ENCODE peak calls at places on chromosome 19, in six cellular contexts. C is kidney, A is left lung, J is ascending aorta, B is fibroblast of lung, O is transverse colon. R is an unnamed sample.

GRCh38 chr19:44212865-44213346 is 574 bp downstream of the ZNF227 start:
- DNase-seq in C (no peak), A (no peak), J (no peak), B (peak; percentile 35), O (no peak), R (no peak)

GRCh38 chr19:36092566-36092965 is 18.4 kb upstream of the OVOL3 start:
- DNase-seq in C (no peak), A (no peak), J (no peak), B (no peak), O (no peak), R (no peak)

GRCh38 chr19:17281391-17282304 is at the start of gene ANKLE1:
- DNase-seq in C (peak; percentile 80), A (peak; percentile 86), J (no peak), B (no peak), O (peak; percentile 27), R (no peak)

GRCh38 chr19:29308977-29309520 is 96.1 kb upstream of the UQCRFS1 start:
- DNase-seq in C (no peak), A (no peak), J (no peak), B (no peak), O (no peak), R (no peak)

GRCh38 chr19:35742121-35742724 is at the start of gene IGFLR1:
- DNase-seq in C (no peak), A (peak; percentile 82), J (no peak), B (no peak), O (peak; percentile 67), R (no peak)

GRCh38 chr19:45216677-45217076 is 28.5 kb downstream of the EXOC3L2 start:
- DNase-seq in C (no peak), A (no peak), J (no peak), B (no peak), O (no peak), R (no peak)

GRCh38 chr19:13795595-13796300 is 505 bp downstream of the ZSWIM4 start:
- DNase-seq in C (no peak), A (no peak), J (no peak), B (no peak), O (no peak), R (no peak)

GRCh38 chr19:28424041-28424440 is 788.9 kb downstream of the UQCRFS1 start:
- DNase-seq in C (no peak), A (no peak), J (no peak), B (no peak), O (no peak), R (no peak)

GRCh38 chr19:5561559-5561958 is 6.2 kb downstream of the TINCR start:
- DNase-seq in C (no peak), A (no peak), J (no peak), B (no peak), O (no peak), R (no peak)

GRCh38 chr19:8340341-8341096 is 2.5 kb downstream of the KANK3 start:
- DNase-seq in C (peak; percentile 88), A (no peak), J (no peak), B (peak; percentile 91), O (peak; percentile 30), R (no peak)
- TF ChIP-seq CTCF in C (no peak), A (no peak), J (no peak), B (peak; percentile 6), O (no peak), R (no peak)

GRCh38 chr19:39133431-39134270 is 8.1 kb downstream of the PAK4 start:
- DNase-seq in C (no peak), A (peak; percentile 83), J (no peak), B (no peak), O (peak; percentile 52), R (peak; percentile 64)
- H3K4me1 ChIP-seq in C (peaks cover 25% of the 10 kb centered on the region), A (peaks cover 23% of the 10 kb centered on the region), J (peaks cover 15% of the 10 kb centered on the region), B (peaks cover 5% of the 10 kb centered on the region), O (peaks cover 36% of the 10 kb centered on the region), R (peaks cover 21% of the 10 kb centered on the region)

DNA sequence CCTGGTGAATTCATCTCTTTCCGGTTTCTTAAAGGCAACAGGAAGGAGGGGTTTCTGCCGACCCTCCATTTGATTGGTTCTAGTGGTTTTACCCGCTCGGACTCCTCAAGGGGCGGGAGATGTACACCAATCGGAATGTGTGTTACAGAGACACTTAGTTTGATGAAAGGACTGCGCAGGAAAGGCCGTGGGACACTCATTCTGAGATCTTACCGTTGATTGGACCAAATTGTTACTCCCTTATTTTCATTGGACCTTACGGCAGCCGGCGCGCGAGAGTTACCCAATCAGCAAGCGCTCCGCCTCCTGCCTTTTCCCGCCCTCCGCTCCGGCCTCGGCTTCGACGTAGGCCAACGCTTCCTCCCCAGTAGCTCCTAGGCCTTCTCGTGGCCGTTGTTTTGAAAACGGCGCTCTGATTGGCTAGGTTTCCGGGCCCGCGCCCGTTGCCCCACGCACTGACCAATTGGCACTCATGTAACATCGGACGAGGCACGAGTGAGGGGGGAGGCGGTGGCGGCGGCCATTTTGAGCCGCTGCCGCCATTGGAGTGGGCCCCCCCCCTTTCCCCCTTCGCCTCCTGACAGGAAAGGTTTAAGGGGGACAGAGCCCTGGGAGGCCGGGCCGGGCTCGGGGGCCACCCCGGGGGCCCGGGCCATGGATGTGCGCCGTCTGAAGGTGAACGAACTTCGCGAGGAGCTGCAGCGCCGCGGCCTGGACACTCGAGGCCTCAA is at the start of gene HNRNPUL1:
- DNase-seq in C (peak; percentile 100), A (peak; percentile 95), J (peak; percentile 97), B (peak; percentile 100), O (peak; percentile 99), R (peak; percentile 99)
- TF ChIP-seq CTCF in C (peak; percentile 19), A (no peak), J (peak; percentile 44), B (no peak), O (peak; percentile 11), R (no peak)

GRCh38 chr19:16164222-16164890 is 9.0 kb downstream of the CIB3 start:
- DNase-seq in C (no peak), A (no peak), J (no peak), B (no peak), O (peak; percentile 47), R (no peak)

GRCh38 chr19:16166417-16166816 is 6.9 kb downstream of the CIB3 start:
- DNase-seq in C (no peak), A (no peak), J (no peak), B (no peak), O (no peak), R (no peak)

GRCh38 chr19:16167055-16167454 is 6.3 kb downstream of the CIB3 start:
- DNase-seq in C (no peak), A (no peak), J (no peak), B (no peak), O (no peak), R (no peak)

GRCh38 chr19:16168465-16169081 is 4.8 kb downstream of the CIB3 start:
- DNase-seq in C (no peak), A (no peak), J (no peak), B (no peak), O (no peak), R (no peak)

DNA sequence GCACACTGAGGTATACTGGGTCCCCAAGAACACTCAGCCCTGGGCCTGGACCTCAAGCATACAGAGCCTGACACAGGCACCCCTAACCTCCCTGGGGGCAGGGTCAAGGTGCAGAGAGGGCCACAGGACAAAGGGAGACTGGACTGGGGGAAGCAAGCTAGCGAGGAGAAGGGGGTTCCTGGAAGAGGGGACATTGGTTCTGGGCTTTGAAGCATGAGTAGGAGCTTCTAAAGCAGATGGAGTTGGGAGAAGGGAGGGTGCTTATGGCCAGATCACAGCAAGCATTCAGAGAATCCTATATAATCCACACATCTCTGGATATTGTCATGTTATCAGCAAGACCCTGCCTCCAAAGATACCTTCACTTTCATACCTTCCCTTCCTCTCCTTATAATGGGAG is 3.2 kb downstream of the CIB3 start:
- DNase-seq in C (no peak), A (no peak), J (no peak), B (no peak), O (no peak), R (no peak)
- H3K4me1 ChIP-seq in C (no peaks in the 10 kb centered on the region), A (no peaks in the 10 kb centered on the region), J (no peaks in the 10 kb centered on the region), B (no peaks in the 10 kb centered on the region), O (no peaks in the 10 kb centered on the region), R (no peaks in the 10 kb centered on the region)

DNA sequence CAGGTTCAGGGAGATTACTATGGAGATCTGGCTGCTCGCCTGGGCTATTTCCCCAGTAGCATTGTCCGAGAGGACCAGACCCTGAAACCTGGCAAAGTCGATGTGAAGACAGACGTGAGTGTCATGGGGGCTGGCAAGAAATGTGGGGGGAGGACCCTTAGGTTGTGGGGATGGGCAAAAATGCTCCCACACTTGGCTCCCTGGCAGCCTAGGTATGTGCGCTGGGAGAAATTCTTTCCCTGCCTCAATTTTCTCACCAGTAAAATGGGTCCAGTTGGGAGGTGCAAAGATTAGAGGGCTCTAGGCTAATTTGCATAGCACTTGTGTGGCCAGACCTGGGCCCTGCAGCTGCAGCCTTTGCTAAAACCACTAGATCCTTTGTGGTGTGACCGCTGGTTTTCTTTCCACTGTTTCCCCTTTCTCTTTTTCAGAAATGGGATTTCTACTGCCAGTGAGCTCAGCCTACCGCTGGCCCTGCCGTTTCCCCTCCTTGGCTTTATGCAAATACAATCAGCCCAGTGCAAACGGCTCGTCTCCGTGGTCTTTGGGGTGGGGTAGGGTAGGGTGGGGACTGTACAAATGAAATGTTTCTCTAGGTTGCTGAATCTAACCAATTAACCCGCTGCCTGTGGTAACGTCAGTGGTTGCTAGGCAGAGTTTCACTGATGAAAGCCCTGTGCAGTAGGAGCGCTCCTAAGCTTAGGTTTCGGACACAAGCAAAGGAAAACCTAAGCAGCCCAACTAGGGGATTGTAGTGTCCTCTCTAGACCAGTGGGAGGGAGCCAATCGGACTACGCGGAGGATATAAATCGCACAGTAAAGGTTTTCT is 867 bp upstream of the RAB4B start:
- DNase-seq in C (peak; percentile 91), A (no peak), J (peak; percentile 79), B (peak; percentile 92), O (peak; percentile 95), R (peak; percentile 80)
- TF ChIP-seq CTCF in C (no peak), A (no peak), J (no peak), B (no peak), O (no peak), R (no peak)

GRCh38 chr19:3663838-3664237 is 36.4 kb downstream of the PIP5K1C start:
- DNase-seq in C (no peak), A (no peak), J (no peak), B (no peak), O (no peak), R (no peak)

GRCh38 chr19:3667766-3668165 is 32.5 kb downstream of the PIP5K1C start:
- DNase-seq in C (no peak), A (no peak), J (no peak), B (no peak), O (no peak), R (peak; percentile 63)

GRCh38 chr19:3665681-3666544 is 34.4 kb downstream of the PIP5K1C start:
- DNase-seq in C (no peak), A (peak; percentile 93), J (no peak), B (no peak), O (peak; percentile 70), R (peak; percentile 51)

GRCh38 chr19:3667037-3667638 is 33.1 kb downstream of the PIP5K1C start:
- DNase-seq in C (no peak), A (no peak), J (no peak), B (no peak), O (no peak), R (no peak)

GRCh38 chr19:3664879-3665642 is 35.2 kb downstream of the PIP5K1C start:
- DNase-seq in C (no peak), A (no peak), J (no peak), B (no peak), O (no peak), R (no peak)
- H3K4me1 ChIP-seq in C (no peaks in the 10 kb centered on the region), A (no peaks in the 10 kb centered on the region), J (peaks cover 33% of the 10 kb centered on the region), B (no peaks in the 10 kb centered on the region), O (peaks cover 18% of the 10 kb centered on the region), R (no peaks in the 10 kb centered on the region)

R was measured in pancreas.